ENCODE peak calls at places on chromosomes 13 and 19, in eight cellular contexts. One of them, this sample, is unnamed. For H3K4me1, the result is how much of the 10 kb centered on the place peaks cover.

GRCh38 chr19:14073925-14074838 is 1.6 kb downstream of the MISP3 start:
- DNase-seq in ovary: no peak
- DNase-seq in sigmoid colon: peak
- DNase-seq in A549: no peak
- DNase-seq in GM12878: no peak
- DNase-seq in transverse colon: peak
- DNase-seq in esophagus muscularis mucosa: no peak
- DNase-seq in H1: peak
- DNase-seq in this sample: peak

GRCh38 chr13:75372923-75373841 is 108.8 kb downstream of the TBC1D4 start:
- DNase-seq in GM12878: no peak
- DNase-seq in sigmoid colon: no peak
- DNase-seq in H1: no peak
- DNase-seq in A549: no peak
- DNase-seq in transverse colon: no peak
- DNase-seq in ovary: no peak
- DNase-seq in esophagus muscularis mucosa: no peak
- DNase-seq in this sample: no peak

GRCh38 chr19:34500656-34501120 is 19.1 kb downstream of the WTIP start:
- DNase-seq in sigmoid colon: peak
- DNase-seq in esophagus muscularis mucosa: no peak
- DNase-seq in transverse colon: no peak
- DNase-seq in GM12878: no peak
- DNase-seq in H1: no peak
- DNase-seq in A549: no peak
- DNase-seq in ovary: no peak
- DNase-seq in this sample: no peak

GRCh38 chr19:35545855-35546381 is 492 bp downstream of the TMEM147 start:
- DNase-seq in GM12878: peak
- DNase-seq in H1: no peak
- DNase-seq in transverse colon: peak
- DNase-seq in sigmoid colon: peak
- DNase-seq in A549: peak
- DNase-seq in esophagus muscularis mucosa: no peak
- DNase-seq in ovary: peak
- DNase-seq in this sample: no peak

GRCh38 chr13:75480691-75481175 is 1.2 kb downstream of the TBC1D4 start:
- DNase-seq in esophagus muscularis mucosa: no peak
- DNase-seq in GM12878: no peak
- DNase-seq in transverse colon: peak
- DNase-seq in H1: peak
- DNase-seq in A549: peak
- DNase-seq in ovary: peak
- DNase-seq in sigmoid colon: peak
- DNase-seq in this sample: peak

GRCh38 chr19:45152504-45153338 is 8.1 kb downstream of the NKPD1 start:
- DNase-seq in transverse colon: peak
- DNase-seq in A549: no peak
- DNase-seq in H1: peak
- DNase-seq in ovary: peak
- DNase-seq in sigmoid colon: no peak
- DNase-seq in esophagus muscularis mucosa: no peak
- DNase-seq in GM12878: no peak
- DNase-seq in this sample: peak

GRCh38 chr19:3096267-3096901 is 2.2 kb downstream of the GNA11 start:
- DNase-seq in GM12878: no peak
- DNase-seq in A549: no peak
- DNase-seq in H1: no peak
- DNase-seq in transverse colon: peak
- DNase-seq in esophagus muscularis mucosa: no peak
- DNase-seq in sigmoid colon: no peak
- DNase-seq in ovary: peak
- DNase-seq in this sample: no peak

GRCh38 chr13:27283906-27284523 is 13.4 kb downstream of the RASL11A start:
- DNase-seq in sigmoid colon: no peak
- DNase-seq in esophagus muscularis mucosa: no peak
- DNase-seq in GM12878: no peak
- DNase-seq in transverse colon: peak
- DNase-seq in H1: no peak
- DNase-seq in A549: peak
- DNase-seq in ovary: no peak
- DNase-seq in this sample: no peak

GRCh38 chr13:48818495-48818961 is 157.2 kb upstream of the FNDC3A start:
- DNase-seq in A549: no peak
- DNase-seq in GM12878: no peak
- DNase-seq in transverse colon: no peak
- DNase-seq in sigmoid colon: no peak
- DNase-seq in H1: no peak
- DNase-seq in esophagus muscularis mucosa: no peak
- DNase-seq in ovary: no peak
- DNase-seq in this sample: no peak

GRCh38 chr19:43594710-43595604 is 977 bp downstream of the IRGQ start:
- DNase-seq in transverse colon: peak
- DNase-seq in H1: peak
- DNase-seq in GM12878: no peak
- DNase-seq in esophagus muscularis mucosa: no peak
- DNase-seq in ovary: peak
- DNase-seq in sigmoid colon: peak
- DNase-seq in A549: no peak
- DNase-seq in this sample: no peak

GRCh38 chr13:80663788-80664187 is 322.9 kb upstream of the SPRY2 start:
- DNase-seq in A549: no peak
- DNase-seq in sigmoid colon: no peak
- DNase-seq in transverse colon: no peak
- DNase-seq in H1: no peak
- DNase-seq in GM12878: no peak
- DNase-seq in ovary: no peak
- DNase-seq in esophagus muscularis mucosa: no peak
- DNase-seq in this sample: no peak

GRCh38 chr13:80668452-80668851 is 327.5 kb upstream of the SPRY2 start:
- DNase-seq in transverse colon: no peak
- DNase-seq in A549: no peak
- DNase-seq in H1: no peak
- DNase-seq in esophagus muscularis mucosa: no peak
- DNase-seq in ovary: no peak
- DNase-seq in sigmoid colon: no peak
- DNase-seq in GM12878: no peak
- DNase-seq in this sample: no peak

GRCh38 chr13:80666782-80667537 is 326.0 kb upstream of the SPRY2 start:
- DNase-seq in H1: no peak
- DNase-seq in sigmoid colon: no peak
- DNase-seq in GM12878: no peak
- DNase-seq in A549: no peak
- DNase-seq in transverse colon: no peak
- DNase-seq in ovary: no peak
- DNase-seq in esophagus muscularis mucosa: no peak
- DNase-seq in this sample: no peak

GRCh38 chr13:80665792-80666333 is 324.9 kb upstream of the SPRY2 start:
- DNase-seq in A549: no peak
- DNase-seq in transverse colon: no peak
- DNase-seq in sigmoid colon: no peak
- DNase-seq in GM12878: no peak
- DNase-seq in esophagus muscularis mucosa: no peak
- DNase-seq in ovary: no peak
- DNase-seq in H1: no peak
- DNase-seq in this sample: no peak

GRCh38 chr13:80664930-80665329 is 324.0 kb upstream of the SPRY2 start:
- DNase-seq in esophagus muscularis mucosa: no peak
- DNase-seq in transverse colon: no peak
- DNase-seq in sigmoid colon: no peak
- DNase-seq in ovary: no peak
- DNase-seq in A549: no peak
- DNase-seq in H1: no peak
- DNase-seq in GM12878: no peak
- DNase-seq in this sample: no peak
- TF ChIP-seq EP300 in esophagus muscularis mucosa: no peak
- TF ChIP-seq EP300 in transverse colon: no peak
- TF ChIP-seq EP300 in sigmoid colon: no peak
- TF ChIP-seq EP300 in ovary: no peak
- TF ChIP-seq EP300 in A549: no peak
- TF ChIP-seq EP300 in H1: no peak
- TF ChIP-seq EP300 in GM12878: no peak
- TF ChIP-seq EP300 in this sample: no peak

DNA sequence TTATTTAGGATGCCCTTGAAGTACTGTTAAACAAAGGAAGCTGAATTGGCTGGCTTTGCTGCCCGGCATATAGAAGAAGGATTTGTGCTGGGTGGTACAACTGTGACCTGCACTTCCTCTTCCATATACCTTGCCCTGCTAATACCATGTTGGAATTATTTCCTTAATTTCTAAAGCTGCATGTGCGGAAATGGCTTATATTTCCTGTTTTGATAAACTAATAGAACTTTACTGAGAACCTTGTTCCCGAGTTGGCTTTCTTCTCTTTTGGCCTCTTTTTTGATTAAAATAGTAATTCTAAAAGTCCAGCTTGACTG is 41.2 kb downstream of the COL4A2 start:
- DNase-seq in GM12878: no peak
- DNase-seq in transverse colon: no peak
- DNase-seq in ovary: no peak
- DNase-seq in esophagus muscularis mucosa: no peak
- DNase-seq in A549: no peak
- DNase-seq in sigmoid colon: no peak
- DNase-seq in H1: no peak
- DNase-seq in this sample: no peak
- H3K4me1 ChIP-seq in GM12878: under half
- H3K4me1 ChIP-seq in transverse colon: under half
- H3K4me1 ChIP-seq in ovary: under half
- H3K4me1 ChIP-seq in esophagus muscularis mucosa: half or more
- H3K4me1 ChIP-seq in A549: half or more
- H3K4me1 ChIP-seq in sigmoid colon: half or more
- H3K4me1 ChIP-seq in H1: under half
- H3K4me1 ChIP-seq in this sample: half or more

GRCh38 chr13:100129605-100130004 is 40.7 kb downstream of the PCCA start:
- DNase-seq in ovary: no peak
- DNase-seq in GM12878: peak
- DNase-seq in A549: no peak
- DNase-seq in H1: no peak
- DNase-seq in transverse colon: no peak
- DNase-seq in esophagus muscularis mucosa: no peak
- DNase-seq in sigmoid colon: no peak
- DNase-seq in this sample: no peak
- TF ChIP-seq EP300 in ovary: no peak
- TF ChIP-seq EP300 in GM12878: no peak
- TF ChIP-seq EP300 in A549: no peak
- TF ChIP-seq EP300 in H1: no peak
- TF ChIP-seq EP300 in transverse colon: no peak
- TF ChIP-seq EP300 in esophagus muscularis mucosa: no peak
- TF ChIP-seq EP300 in sigmoid colon: no peak
- TF ChIP-seq EP300 in this sample: no peak

DNA sequence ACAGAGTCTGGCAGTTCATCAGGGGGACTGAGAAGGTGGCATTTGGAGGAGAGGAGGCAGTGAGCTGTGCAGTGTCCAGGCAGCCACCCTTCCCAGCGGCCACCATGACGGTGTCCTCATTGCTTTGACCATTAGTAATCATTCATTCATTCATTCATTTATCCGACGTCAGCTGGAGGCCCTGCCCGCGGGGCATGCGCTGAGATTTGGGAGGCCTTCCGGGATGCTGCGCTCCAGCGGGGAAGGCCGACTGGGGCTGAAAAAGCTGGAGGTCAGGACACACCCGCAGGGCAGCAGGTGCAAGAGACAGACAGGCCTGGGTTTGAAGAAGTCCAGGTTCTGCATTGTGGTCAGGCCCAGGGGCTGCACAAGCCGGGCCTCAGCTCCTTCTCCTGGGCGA is 8.9 kb downstream of the TTYH1 start:
- DNase-seq in esophagus muscularis mucosa: no peak
- DNase-seq in A549: no peak
- DNase-seq in transverse colon: no peak
- DNase-seq in GM12878: no peak
- DNase-seq in ovary: no peak
- DNase-seq in sigmoid colon: no peak
- DNase-seq in H1: no peak
- DNase-seq in this sample: no peak
- H3K4me1 ChIP-seq in esophagus muscularis mucosa: under half
- H3K4me1 ChIP-seq in A549: under half
- H3K4me1 ChIP-seq in transverse colon: under half
- H3K4me1 ChIP-seq in GM12878: under half
- H3K4me1 ChIP-seq in ovary: under half
- H3K4me1 ChIP-seq in sigmoid colon: under half
- H3K4me1 ChIP-seq in H1: under half
- H3K4me1 ChIP-seq in this sample: under half

GRCh38 chr19:4908781-4909171 is 525 bp upstream of the UHRF1 start:
- DNase-seq in transverse colon: no peak
- DNase-seq in esophagus muscularis mucosa: no peak
- DNase-seq in A549: no peak
- DNase-seq in sigmoid colon: no peak
- DNase-seq in ovary: no peak
- DNase-seq in H1: peak
- DNase-seq in GM12878: no peak
- DNase-seq in this sample: no peak

GRCh38 chr19:4908311-4908710 is 990 bp upstream of the UHRF1 start:
- DNase-seq in transverse colon: no peak
- DNase-seq in GM12878: no peak
- DNase-seq in A549: no peak
- DNase-seq in H1: no peak
- DNase-seq in sigmoid colon: no peak
- DNase-seq in esophagus muscularis mucosa: no peak
- DNase-seq in ovary: no peak
- DNase-seq in this sample: no peak

GRCh38 chr19:4910594-4911273 is 1.4 kb downstream of the UHRF1 start:
- DNase-seq in esophagus muscularis mucosa: no peak
- DNase-seq in sigmoid colon: no peak
- DNase-seq in H1: no peak
- DNase-seq in A549: no peak
- DNase-seq in GM12878: no peak
- DNase-seq in ovary: no peak
- DNase-seq in transverse colon: peak
- DNase-seq in this sample: peak

GRCh38 chr19:4909897-4910593 is 744 bp downstream of the UHRF1 start:
- DNase-seq in GM12878: peak
- DNase-seq in A549: peak
- DNase-seq in esophagus muscularis mucosa: peak
- DNase-seq in sigmoid colon: peak
- DNase-seq in transverse colon: peak
- DNase-seq in H1: peak
- DNase-seq in ovary: peak
- DNase-seq in this sample: peak

DNA sequence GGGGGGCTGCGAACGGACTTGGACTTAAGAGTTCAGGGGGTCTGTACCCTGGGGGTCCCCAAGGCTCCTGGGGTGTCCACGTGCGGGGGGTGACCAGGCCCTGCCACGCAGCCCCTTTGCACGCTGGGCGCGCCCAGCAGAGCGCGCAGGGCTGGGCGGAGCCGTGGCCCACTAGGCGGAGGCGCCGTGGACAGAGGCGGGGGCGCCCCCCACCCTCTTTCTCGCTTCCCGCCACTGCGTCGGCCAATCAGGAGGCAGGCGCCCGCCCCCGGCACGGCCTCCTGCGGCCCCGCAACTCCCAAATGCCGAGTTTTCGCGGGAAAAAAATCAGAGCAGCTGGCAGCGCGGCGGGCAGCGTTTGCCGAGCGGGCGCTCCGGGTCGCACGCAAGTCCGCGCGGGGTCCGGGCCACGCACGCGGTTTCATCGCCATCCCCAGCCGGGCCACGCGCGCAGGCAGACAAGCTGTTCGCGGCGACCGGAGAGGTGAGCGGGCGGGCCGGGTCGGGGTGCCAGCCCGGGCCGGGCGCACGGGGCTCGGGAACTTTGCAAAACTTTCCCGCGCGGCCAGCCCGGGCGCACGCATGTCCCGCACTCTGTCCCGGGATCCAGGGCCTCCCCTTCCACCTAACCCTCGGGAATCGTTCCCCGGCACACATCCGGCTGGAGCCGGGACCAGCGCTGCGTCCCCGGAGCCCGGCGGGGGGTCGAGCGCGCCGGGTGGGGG is at the start of gene UHRF1:
- DNase-seq in H1: peak
- DNase-seq in transverse colon: peak
- DNase-seq in sigmoid colon: no peak
- DNase-seq in esophagus muscularis mucosa: no peak
- DNase-seq in A549: no peak
- DNase-seq in ovary: no peak
- DNase-seq in GM12878: no peak
- DNase-seq in this sample: no peak
- TF ChIP-seq EP300 in H1: no peak
- TF ChIP-seq EP300 in transverse colon: no peak
- TF ChIP-seq EP300 in sigmoid colon: no peak
- TF ChIP-seq EP300 in esophagus muscularis mucosa: no peak
- TF ChIP-seq EP300 in A549: no peak
- TF ChIP-seq EP300 in ovary: no peak
- TF ChIP-seq EP300 in GM12878: no peak
- TF ChIP-seq EP300 in this sample: no peak

This sample was measured in tibial nerve.